ENCODE peak calls at places on chromosomes 16 and 17, in eight cellular contexts. K is NB4, W is GM12878, J is breast epithelium, B is A549, R is H54, E is heart left ventricle, S is transverse colon. D is an unnamed sample.

GRCh38 chr16:2386990-2387389 is 42.3 kb upstream of the CCNF start:
- DNase-seq in K (no peak), W (no peak), J (no peak), B (no peak), R (no peak), E (no peak), S (no peak), D (no peak)

GRCh38 chr16:70659953-70660671 is 13.8 kb downstream of the IL34 start:
- DNase-seq in K (peak; percentile 9), W (no peak), J (no peak), B (no peak), R (no peak), E (no peak), S (no peak), D (no peak)

GRCh38 chr16:84225126-84225525 is 14.7 kb downstream of the KCNG4 start:
- DNase-seq in K (no peak), W (no peak), J (no peak), B (no peak), R (no peak), E (no peak), S (no peak), D (no peak)

GRCh38 chr16:77807071-77807470 is 18.7 kb downstream of the VAT1L start:
- DNase-seq in K (peak; percentile 34), W (no peak), J (no peak), B (no peak), R (no peak), E (no peak), S (no peak), D (no peak)

GRCh38 chr16:52113812-52114211 is 433.1 kb downstream of the TOX3 start:
- DNase-seq in K (no peak), W (no peak), J (no peak), B (no peak), R (no peak), E (no peak), S (no peak), D (no peak)

GRCh38 chr16:25966172-25967097 is 274.7 kb downstream of the HS3ST4 start:
- DNase-seq in K (no peak), W (peak; percentile 5), J (no peak), B (no peak), R (no peak), E (no peak), S (no peak), D (no peak)

GRCh38 chr17:43723697-43724359 is 34.8 kb downstream of the SOST start:
- DNase-seq in K (peak; percentile 77), W (no peak), J (no peak), B (peak; percentile 94), R (peak; percentile 88), E (peak; percentile 67), S (no peak), D (no peak)

GRCh38 chr16:23302045-23302956 is at the start of gene SCNN1B:
- DNase-seq in K (no peak), W (no peak), J (no peak), B (no peak), R (no peak), E (no peak), S (peak; percentile 86), D (no peak)

GRCh38 chr17:71247455-71248015 is 873.3 kb upstream of the SOX9 start:
- DNase-seq in K (no peak), W (no peak), J (no peak), B (no peak), R (no peak), E (no peak), S (no peak), D (no peak)

GRCh38 chr17:44894642-44895041 is 4.6 kb downstream of the EFTUD2 start:
- DNase-seq in K (no peak), W (no peak), J (no peak), B (no peak), R (no peak), E (no peak), S (no peak), D (no peak)

GRCh38 chr16:4574919-4575705 is 19.0 kb downstream of the C16orf96 start:
- DNase-seq in K (peak; percentile 35), W (no peak), J (no peak), B (no peak), R (no peak), E (no peak), S (no peak), D (no peak)

GRCh38 chr17:5508855-5509254 is 22.5 kb downstream of the MIS12 start:
- DNase-seq in K (no peak), W (no peak), J (no peak), B (no peak), R (no peak), E (no peak), S (no peak), D (no peak)

GRCh38 chr16:23679274-23679985 is 741 bp downstream of the PLK1 start:
- DNase-seq in K (peak; percentile 87), W (no peak), J (no peak), B (peak; percentile 80), R (peak; percentile 43), E (no peak), S (peak; percentile 56), D (no peak)

GRCh38 chr17:57545836-57546305 is 199.2 kb downstream of the CCDC182 start:
- DNase-seq in K (no peak), W (no peak), J (no peak), B (no peak), R (no peak), E (no peak), S (no peak), D (no peak)

GRCh38 chr16:74899786-74900185 is 85.1 kb downstream of the WDR59 start:
- DNase-seq in K (no peak), W (no peak), J (no peak), B (no peak), R (no peak), E (no peak), S (no peak), D (no peak)

GRCh38 chr16:57540387-57540786 is 2.1 kb upstream of the ADGRG5 start:
- DNase-seq in K (no peak), W (no peak), J (peak; percentile 22), B (no peak), R (no peak), E (no peak), S (no peak), D (no peak)

GRCh38 chr16:66919569-66920472 is 1.1 kb upstream of the CDH16 start:
- DNase-seq in K (no peak), W (no peak), J (no peak), B (no peak), R (no peak), E (no peak), S (no peak), D (no peak)

GRCh38 chr17:41656249-41657023 is 32.1 kb upstream of the KRT17 start:
- DNase-seq in K (no peak), W (no peak), J (no peak), B (no peak), R (no peak), E (peak; percentile 14), S (no peak), D (no peak)

GRCh38 chr17:31678431-31678830 is 180.6 kb downstream of the COPRS start:
- DNase-seq in K (peak; percentile 78), W (no peak), J (no peak), B (no peak), R (no peak), E (peak; percentile 40), S (no peak), D (no peak)

DNA sequence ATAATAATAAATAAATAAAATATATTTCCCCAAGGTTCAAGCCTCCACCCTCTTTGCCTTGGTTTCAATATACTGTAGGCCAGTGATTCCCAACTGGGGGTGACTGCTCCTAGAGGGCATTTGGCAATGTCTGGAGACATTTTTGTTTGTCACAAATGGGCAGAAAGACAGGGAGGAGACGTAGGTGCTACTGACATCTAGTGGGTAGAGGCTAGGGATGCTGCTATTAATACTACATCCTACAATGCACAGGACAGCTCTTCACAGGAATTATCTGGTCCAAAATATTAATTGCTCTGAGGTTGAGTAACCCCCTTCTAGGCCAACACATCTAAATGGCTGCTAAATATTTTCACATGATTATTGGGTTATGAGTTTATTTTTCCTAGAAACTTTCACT is 12.8 kb upstream of the PRR14 start:
- DNase-seq in K (peak; percentile 76), W (no peak), J (no peak), B (peak; percentile 42), R (no peak), E (no peak), S (no peak), D (no peak)
- TF ChIP-seq POLR2A in K (no peak), W (no peak), J (no peak), B (no peak), R (no peak), E (no peak), S (no peak), D (no peak)

DNA sequence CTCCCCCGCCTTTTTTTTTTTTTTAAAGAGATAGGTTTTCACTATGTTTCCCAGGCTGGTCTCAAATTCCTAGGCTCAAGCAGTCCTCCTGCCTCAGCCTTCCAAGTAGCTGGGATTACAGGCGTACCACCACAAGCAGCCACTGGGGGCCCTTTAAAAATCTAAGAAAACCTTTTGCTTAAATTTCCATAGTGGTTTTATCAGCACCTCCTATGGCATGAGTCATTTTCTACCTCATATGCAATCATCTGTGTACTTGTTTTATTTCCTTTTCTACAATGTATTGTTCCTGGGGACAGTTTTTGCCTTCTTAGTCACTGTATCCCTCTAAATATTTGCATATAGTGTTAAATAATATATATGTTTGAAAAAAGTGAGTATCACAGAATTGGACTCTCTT is 29.2 kb downstream of the GNA13 start:
- DNase-seq in K (peak; percentile 70), W (peak; percentile 45), J (no peak), B (peak; percentile 83), R (peak; percentile 63), E (no peak), S (no peak), D (no peak)
- TF ChIP-seq POLR2A in K (no peak), W (no peak), J (no peak), B (no peak), R (no peak), E (no peak), S (no peak), D (no peak)

GRCh38 chr17:17836818-17837379 is at the start of gene SREBF1:
- DNase-seq in K (peak; percentile 76), W (no peak), J (no peak), B (peak; percentile 87), R (no peak), E (peak; percentile 69), S (peak; percentile 73), D (no peak)
- TF ChIP-seq POLR2A in K (no peak), W (no peak), J (no peak), B (peak; percentile 50), R (peak; percentile 63), E (no peak), S (no peak), D (no peak)

DNA sequence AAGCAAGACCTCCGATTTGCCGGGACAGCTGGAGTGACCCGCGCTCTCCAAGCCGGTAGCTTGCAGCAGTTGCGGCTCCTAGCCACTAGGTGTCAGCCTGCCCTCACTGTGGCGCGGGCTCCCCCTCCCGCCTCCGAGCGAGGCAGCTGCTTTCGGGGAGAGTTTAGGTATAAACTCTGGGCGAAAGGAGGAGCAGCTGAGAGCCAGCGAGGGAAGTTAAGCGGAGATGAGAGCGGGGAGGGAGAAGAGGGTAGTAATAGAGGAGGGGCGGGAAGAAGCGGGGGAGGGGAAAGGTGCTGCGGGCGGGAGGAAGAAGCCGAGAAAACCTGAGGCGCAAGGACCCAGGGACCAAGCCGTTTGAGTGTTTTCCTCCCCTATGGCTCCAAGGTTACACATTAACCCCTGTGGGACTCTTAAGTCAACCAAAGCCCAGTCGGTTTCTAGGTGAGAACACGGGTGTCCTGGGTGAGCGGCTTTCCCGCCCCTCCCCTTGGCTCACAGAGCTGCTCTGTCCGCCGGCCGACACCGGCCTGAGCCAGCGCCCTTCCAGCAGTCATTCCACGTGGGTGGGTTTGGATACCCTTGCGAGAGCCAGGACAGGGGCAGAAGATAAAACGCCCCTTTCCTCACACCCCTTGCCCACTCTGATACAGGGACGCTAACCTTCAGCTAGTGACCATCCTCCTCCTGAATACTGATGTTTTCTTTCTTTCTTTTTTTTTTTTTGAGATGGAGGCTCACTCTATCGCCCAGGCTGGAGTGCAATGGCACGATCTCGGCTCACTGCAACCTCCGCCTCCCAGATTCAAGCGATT is 1.1 kb upstream of the TLCD1 start:
- DNase-seq in K (peak; percentile 97), W (peak; percentile 85), J (peak; percentile 96), B (peak; percentile 94), R (peak; percentile 95), E (peak; percentile 91), S (peak; percentile 96), D (peak; percentile 92)
- TF ChIP-seq POLR2A in K (no peak), W (peak; percentile 71), J (no peak), B (peak; percentile 18), R (no peak), E (no peak), S (peak; percentile 50), D (no peak)

D was measured in tibial nerve.